ENCODE peak calls at places on chromosomes 7 and 10, in four cellular contexts. K is H1, I is transverse colon, G is HCT116. B is an unnamed sample.

GRCh38 chr7:154744226-154744860 is 258.6 kb downstream of the PAXIP1 start:
- DNase-seq in I (peak; percentile 42), G (no peak), K (peak; percentile 23), B (no peak)

GRCh38 chr7:25469669-25470068 is 241.4 kb upstream of the NPVF start:
- DNase-seq in K (no peak), I (no peak), G (no peak), B (no peak)

GRCh38 chr7:28435732-28436378 is 23.5 kb downstream of the CREB5 start:
- DNase-seq in K (no peak), I (no peak), G (no peak), B (no peak)

GRCh38 chr7:1856966-1857441 is 186.9 kb downstream of the ELFN1 start:
- DNase-seq in G (no peak), I (no peak), K (no peak), B (no peak)

GRCh38 chr10:28400176-28400575 is 97.3 kb upstream of the MPP7 start:
- DNase-seq in K (no peak), I (peak; percentile 61), G (no peak), B (no peak)

GRCh38 chr10:88243847-88244730 is 339.0 kb downstream of the RNLS start:
- DNase-seq in I (peak; percentile 66), G (no peak), K (no peak), B (no peak)

GRCh38 chr10:80118669-80119068 is 13.9 kb upstream of the PLAC9 start:
- DNase-seq in I (no peak), G (no peak), K (no peak), B (no peak)

GRCh38 chr7:129774359-129774758 is 162.8 kb downstream of the NRF1 start:
- DNase-seq in I (no peak), K (no peak), G (no peak), B (no peak)

GRCh38 chr10:64368298-64368697 is 847.1 kb downstream of the REEP3 start:
- DNase-seq in I (no peak), G (no peak), K (no peak), B (no peak)

GRCh38 chr7:111650456-111650999 is 88.2 kb upstream of the IMMP2L start:
- DNase-seq in K (no peak), G (no peak), I (no peak), B (no peak)

GRCh38 chr10:27661511-27662286 is 83.9 kb downstream of the MKX start:
- DNase-seq in I (no peak), G (no peak), K (no peak), B (no peak)

GRCh38 chr7:106504620-106505019 is 156.3 kb downstream of the CCDC71L start:
- DNase-seq in I (no peak), K (no peak), G (no peak), B (no peak)

GRCh38 chr7:100568176-100568935 is 5.3 kb downstream of the SAP25 start:
- DNase-seq in K (no peak), I (peak; percentile 53), G (no peak), B (no peak)

GRCh38 chr10:103042129-103042528 is 124.0 kb downstream of the CNNM2 start:
- DNase-seq in K (no peak), I (no peak), G (no peak), B (no peak)

GRCh38 chr10:92689663-92690210 is at the start of gene HHEX:
- DNase-seq in G (peak; percentile 37), I (peak; percentile 63), K (no peak), B (no peak)

GRCh38 chr7:151506901-151507382 is 12.8 kb downstream of the RHEB start:
- DNase-seq in I (no peak), G (no peak), K (no peak), B (no peak)

GRCh38 chr10:5775705-5776104 is 37.5 kb downstream of the GDI2 start:
- DNase-seq in K (no peak), G (no peak), I (peak; percentile 37), B (no peak)

GRCh38 chr10:105062881-105063280 is 421.8 kb downstream of the SORCS3 start:
- DNase-seq in I (no peak), G (no peak), K (no peak), B (no peak)

GRCh38 chr10:105068497-105068896 is 427.4 kb downstream of the SORCS3 start:
- DNase-seq in I (no peak), K (no peak), G (no peak), B (no peak)

DNA sequence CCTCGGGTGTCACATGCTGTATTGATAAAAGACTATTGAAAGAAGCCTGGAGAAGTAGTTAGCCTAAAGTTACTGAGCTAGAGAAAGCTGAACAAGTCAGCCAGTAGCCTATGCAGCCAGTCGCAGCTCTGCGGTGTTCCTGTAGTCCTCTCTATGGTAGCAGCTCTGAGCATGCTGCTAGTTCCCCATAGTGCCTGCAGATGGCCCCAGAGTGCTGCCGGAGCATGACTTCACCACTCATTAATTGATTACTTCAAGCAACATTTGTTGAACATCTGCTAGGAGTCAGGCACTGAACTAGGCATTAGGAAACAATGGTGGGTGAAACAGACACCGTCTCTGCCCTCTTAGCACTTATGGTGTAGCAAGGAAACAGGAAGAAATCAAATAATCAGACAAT is 422.7 kb downstream of the SORCS3 start:
- DNase-seq in K (peak; percentile 38), I (peak; percentile 31), G (peak; percentile 2), B (no peak)
- TF ChIP-seq CTCF in K (peak; percentile 96), I (peak; percentile 59), G (peak; percentile 12), B (no peak)

GRCh38 chr10:60490013-60490412 is 100.3 kb upstream of the ANK3 start:
- DNase-seq in I (no peak), G (no peak), K (no peak), B (no peak)
- TF ChIP-seq POLR2AphosphoS5 in I (no peak), G (no peak), K (no peak), B (no peak)

DNA sequence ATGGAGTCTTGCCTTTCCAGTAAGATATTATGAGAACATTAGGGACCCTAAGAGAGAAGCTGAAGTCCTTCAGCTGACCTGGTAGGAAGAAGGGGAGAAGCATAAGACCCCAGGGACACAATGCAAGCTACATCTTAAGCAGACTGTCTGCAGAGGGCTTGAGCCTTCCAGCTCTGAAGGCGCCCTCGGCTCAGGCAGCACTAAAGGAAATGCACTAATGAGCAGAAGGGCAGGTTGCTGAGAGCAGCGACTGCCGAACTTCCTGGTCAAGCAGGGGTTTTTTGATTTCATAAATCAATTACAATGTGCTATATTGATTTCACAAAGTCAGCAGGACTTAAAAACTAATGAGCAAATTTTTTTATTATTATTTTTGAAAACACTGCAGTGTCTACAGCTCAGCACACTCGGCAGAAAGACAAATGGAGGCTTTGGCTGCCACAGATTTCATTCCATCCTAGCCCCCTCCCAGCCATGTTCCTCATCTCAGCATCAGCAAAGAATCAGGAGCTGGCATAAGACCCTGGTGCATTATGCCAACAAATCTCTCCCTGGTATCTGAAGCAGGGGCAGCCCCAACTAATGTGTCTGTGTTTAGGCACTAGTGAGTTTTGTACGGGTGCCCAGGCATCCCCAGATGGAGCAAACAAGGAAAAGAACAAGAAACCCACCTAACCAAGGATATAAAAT is 57.1 kb downstream of the LRRTM3 start:
- DNase-seq in G (no peak), I (no peak), K (no peak), B (no peak)
- TF ChIP-seq CTCF in G (no peak), I (no peak), K (no peak), B (no peak)

GRCh38 chr10:44320727-44321126 is 64.2 kb downstream of the CXCL12 start:
- DNase-seq in G (no peak), I (no peak), K (no peak), B (no peak)

GRCh38 chr10:44316187-44316921 is 68.5 kb downstream of the CXCL12 start:
- DNase-seq in K (peak; percentile 53), I (no peak), G (peak; percentile 75), B (no peak)

GRCh38 chr10:44314802-44315460 is 70.0 kb downstream of the CXCL12 start:
- DNase-seq in G (no peak), I (no peak), K (no peak), B (peak; percentile 91)

GRCh38 chr10:44316922-44317215 is 68.0 kb downstream of the CXCL12 start:
- DNase-seq in K (no peak), I (no peak), G (no peak), B (peak; percentile 74)

DNA sequence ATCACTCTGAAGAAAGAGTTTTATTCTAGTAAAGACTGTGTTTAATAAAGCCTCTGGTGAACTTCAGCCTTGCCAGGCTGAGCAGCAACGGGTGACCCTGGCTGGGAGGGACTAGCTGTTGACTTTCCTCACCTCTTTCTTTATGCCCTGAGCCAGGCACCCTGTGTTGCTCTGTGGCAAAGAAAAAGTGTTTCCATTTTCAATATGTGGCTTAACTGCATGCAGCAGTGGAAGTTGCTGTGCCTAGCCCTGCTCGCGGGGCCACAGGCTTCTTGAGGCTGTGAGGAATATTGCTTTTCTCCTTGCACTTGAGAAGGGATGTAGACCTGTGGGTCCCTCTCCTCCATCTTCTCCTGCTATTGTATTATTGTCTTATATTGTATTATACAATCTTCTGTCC is 67.0 kb downstream of the CXCL12 start:
- DNase-seq in K (no peak), I (no peak), G (no peak), B (peak; percentile 22)
- TF ChIP-seq POLR2AphosphoS5 in K (no peak), I (no peak), G (no peak), B (no peak)

GRCh38 chr7:147805996-147806576 is 784.5 kb upstream of the C7orf33 start:
- DNase-seq in I (no peak), G (no peak), K (no peak), B (no peak)
- TF ChIP-seq CTCF in I (no peak), G (no peak), K (peak; percentile 3), B (no peak)

GRCh38 chr10:3852147-3852904 is 67.3 kb upstream of the KLF6 start:
- DNase-seq in K (peak; percentile 17), I (peak; percentile 88), G (peak; percentile 99), B (no peak)
- TF ChIP-seq POLR2AphosphoS5 in K (no peak), I (peak; percentile 87), G (peak; percentile 52), B (peak; percentile 52)

GRCh38 chr7:105284014-105284413 is 104.7 kb downstream of the SRPK2 start:
- DNase-seq in I (no peak), K (no peak), G (no peak), B (no peak)
- TF ChIP-seq CTCF in I (no peak), K (no peak), G (no peak), B (no peak)

GRCh38 chr7:37128644-37129043 is 320.0 kb downstream of the ELMO1 start:
- DNase-seq in K (no peak), I (no peak), G (no peak), B (no peak)
- TF ChIP-seq POLR2AphosphoS5 in K (no peak), I (peak; percentile 19), G (no peak), B (no peak)

GRCh38 chr7:17009007-17009719 is 127.4 kb upstream of the AGR3 start:
- DNase-seq in I (no peak), G (peak; percentile 27), K (no peak), B (no peak)
- TF ChIP-seq CTCF in I (peak; percentile 33), G (peak; percentile 38), K (peak; percentile 53), B (no peak)

DNA sequence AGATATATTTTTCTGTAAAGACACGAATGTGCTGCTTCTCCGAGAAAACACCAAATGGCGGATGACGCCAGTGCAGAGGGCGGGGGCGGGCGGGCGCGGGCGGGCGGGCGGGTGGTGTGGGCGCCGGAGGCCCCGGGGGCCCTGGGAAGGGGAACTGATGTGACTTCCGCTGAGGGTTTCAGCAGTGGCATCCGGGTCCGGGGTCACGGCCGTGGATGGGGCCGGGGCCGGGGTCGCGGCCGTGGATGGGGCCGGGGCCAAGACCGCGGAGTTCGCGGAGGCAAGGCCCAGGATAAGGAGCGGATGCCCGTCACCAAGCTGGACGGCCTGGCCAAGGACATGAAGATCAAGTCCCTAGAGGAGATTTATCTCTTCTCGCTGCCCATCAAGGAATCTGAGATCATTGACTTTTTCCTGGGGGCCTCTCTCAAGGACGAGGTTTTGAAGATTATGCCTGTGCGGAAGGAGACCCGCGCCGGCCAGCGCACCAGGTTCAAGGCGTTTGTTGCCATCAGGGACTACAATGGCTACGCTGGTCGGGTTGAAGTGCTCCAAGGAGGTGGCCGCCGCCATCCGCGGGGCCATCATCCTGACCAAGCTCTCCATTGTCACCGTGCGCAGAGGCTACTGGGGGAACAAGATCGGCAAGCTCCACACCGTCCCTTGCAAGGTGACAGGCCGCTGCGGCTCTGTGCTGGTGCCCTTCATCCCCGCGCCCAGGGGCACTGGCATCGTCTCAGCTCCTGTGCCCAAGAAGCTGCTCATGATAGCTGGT is 20.3 kb upstream of the IGF2BP3 start:
- DNase-seq in K (no peak), I (peak; percentile 38), G (no peak), B (no peak)
- TF ChIP-seq POLR2AphosphoS5 in K (peak; percentile 38), I (no peak), G (no peak), B (peak; percentile 20)